ENCODE peak calls at places on chromosomes 2 and 18, in four cellular contexts. E, R, V and U are unnamed samples.

GRCh38 chr2:95049088-95049955 is 23.8 kb downstream of the MAL start:
- DNase-seq in E (no peak), R (no peak), V (no peak), U (peak; percentile 7)

GRCh38 chr2:120385355-120386127 is 39.6 kb downstream of the INHBB start:
- DNase-seq in E (no peak), R (no peak), V (no peak), U (no peak)

GRCh38 chr2:241855888-241856422 is 2.7 kb downstream of the PDCD1 start:
- DNase-seq in E (no peak), R (no peak), V (no peak), U (no peak)

GRCh38 chr2:105744909-105745853 is at the start of gene NCK2:
- DNase-seq in E (peak; percentile 34), R (peak; percentile 43), V (peak; percentile 34), U (peak; percentile 48)

GRCh38 chr2:107775791-107776190 is 50.9 kb upstream of the RGPD4 start:
- DNase-seq in E (no peak), R (no peak), V (no peak), U (no peak)

GRCh38 chr2:181517685-181518301 is 60.6 kb downstream of the ITGA4 start:
- DNase-seq in E (no peak), R (no peak), V (peak; percentile 24), U (no peak)

GRCh38 chr2:200383380-200384110 is 77.1 kb downstream of the SPATS2L start:
- DNase-seq in E (peak; percentile 82), R (no peak), V (peak; percentile 81), U (peak; percentile 92)

GRCh38 chr2:140586379-140586778 is 1544.4 kb downstream of the LRP1B start:
- DNase-seq in E (peak; percentile 8), R (no peak), V (peak; percentile 10), U (no peak)

GRCh38 chr2:9800639-9800974 is 42.7 kb upstream of the TAF1B start:
- DNase-seq in E (no peak), R (no peak), V (peak; percentile 36), U (no peak)

GRCh38 chr2:22153974-22154373 is 1030.2 kb downstream of the TDRD15 start:
- DNase-seq in E (no peak), R (no peak), V (no peak), U (no peak)

DNA sequence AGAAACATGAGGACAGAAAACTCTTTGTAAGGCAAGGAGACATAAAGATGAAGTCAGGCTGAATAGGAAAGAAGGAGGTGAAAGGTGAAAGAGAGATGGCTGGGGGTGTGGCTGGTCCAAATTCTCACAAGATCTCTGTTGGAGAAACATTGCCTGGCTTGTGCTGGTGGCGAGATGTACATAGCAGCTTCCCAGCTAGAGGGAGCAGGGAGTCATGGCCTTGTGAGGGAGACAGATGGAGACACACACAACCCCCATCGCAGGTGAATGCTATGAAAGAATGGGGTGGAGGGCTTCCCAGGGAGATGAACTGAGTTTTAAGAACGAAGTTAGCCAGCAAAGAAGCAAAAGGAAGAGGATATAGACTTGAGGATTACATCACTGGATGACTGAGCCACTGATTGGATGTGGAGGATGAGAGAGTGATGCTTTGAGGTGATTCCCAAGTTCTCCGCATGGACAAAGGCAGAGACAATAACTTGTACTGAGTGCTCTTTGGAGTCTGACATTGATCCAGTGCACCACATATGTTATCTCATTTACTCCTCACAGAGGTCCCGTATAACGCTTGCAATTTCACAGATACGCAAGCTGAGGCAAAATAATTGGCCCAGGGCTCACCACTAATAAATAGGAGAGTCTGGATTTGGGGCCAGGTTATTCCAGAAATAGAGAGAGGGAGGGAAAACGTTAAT is 3.6 kb upstream of the EMX1 start:
- DNase-seq in E (no peak), R (no peak), V (no peak), U (no peak)
- TF ChIP-seq CTCF in E (peak; percentile 25), R (no peak), V (peak; percentile 30), U (peak; percentile 14)

DNA sequence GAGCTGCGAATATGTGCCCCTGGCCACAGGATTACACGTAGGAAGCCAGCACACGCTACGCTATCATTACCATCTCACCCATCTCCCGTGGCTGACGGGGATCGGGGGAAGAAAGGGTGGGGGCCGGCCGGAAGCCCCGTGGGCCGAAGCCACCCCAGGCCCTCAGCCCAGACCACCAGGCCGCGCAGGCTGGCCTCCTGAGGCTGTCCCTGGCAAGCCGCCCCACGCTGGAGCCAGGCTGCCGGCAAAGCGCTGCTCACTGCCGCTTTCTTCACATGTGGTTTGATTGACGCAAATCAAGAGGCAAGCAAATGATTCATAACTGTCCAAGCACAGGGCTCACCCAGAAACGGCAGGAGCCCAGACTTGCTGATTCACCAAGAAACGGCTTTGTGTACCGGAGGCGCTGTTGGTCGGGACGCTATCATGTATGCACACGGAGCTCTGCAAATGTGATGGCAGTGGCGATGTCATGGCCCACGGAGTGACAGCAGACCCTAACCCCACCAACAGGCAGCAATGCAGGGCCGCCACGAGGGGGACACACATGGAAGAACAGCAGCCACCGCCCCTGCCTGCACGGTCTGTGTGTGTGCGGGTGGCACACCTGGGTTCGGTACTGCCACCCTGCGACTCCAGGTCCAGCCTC is 125.7 kb downstream of the HDAC4 start:
- DNase-seq in E (peak; percentile 96), R (peak; percentile 83), V (peak; percentile 98), U (peak; percentile 94)
- TF ChIP-seq CTCF in E (no peak), R (peak; percentile 5), V (no peak), U (peak; percentile 5)

DNA sequence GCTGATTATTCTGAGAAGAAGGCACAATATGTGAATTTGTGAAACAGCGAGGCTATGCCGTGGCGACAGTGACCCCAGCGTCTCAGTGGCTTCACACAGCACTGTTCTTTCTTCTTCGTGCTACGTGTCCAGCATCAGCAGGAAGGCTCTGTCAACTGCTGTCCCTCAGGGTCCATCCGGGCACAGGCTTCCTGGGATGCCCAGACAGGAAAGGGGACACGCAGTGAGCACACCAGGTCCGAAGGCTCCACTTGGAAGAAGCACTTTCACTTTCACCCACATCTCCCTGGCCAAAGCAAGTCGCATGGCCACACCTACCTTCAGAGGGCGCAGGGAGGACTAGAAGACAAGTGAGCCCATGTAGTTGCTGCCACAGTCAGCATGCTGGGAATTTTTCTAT is 47.3 kb downstream of the PTGR3 start:
- DNase-seq in E (peak; percentile 11), R (no peak), V (peak; percentile 5), U (peak; percentile 57)
- TF ChIP-seq CTCF in E (no peak), R (peak; percentile 7), V (no peak), U (no peak)

GRCh38 chr2:35428548-35428947 is 927.0 kb upstream of the CRIM1 start:
- DNase-seq in E (no peak), R (peak; percentile 15), V (peak; percentile 18), U (no peak)
- TF ChIP-seq CTCF in E (peak; percentile 8), R (peak; percentile 50), V (peak; percentile 36), U (peak; percentile 19)